ENCODE peak calls at places on chromosomes 6 and 20, in seven cellular contexts. One of them, this sample, is unnamed.

GRCh38 chr6:125415921-125416320 is 114.2 kb upstream of the HDDC2 start:
- DNase-seq in lower lobe of right lung: no peak
- DNase-seq in AG10803: no peak
- DNase-seq in lung: no peak
- DNase-seq in upper lobe of left lung: no peak
- DNase-seq in GM13976: no peak
- DNase-seq in ovary: no peak
- DNase-seq in this sample: no peak

GRCh38 chr20:51447097-51447764 is 95.3 kb downstream of the NFATC2 start:
- DNase-seq in lower lobe of right lung: no peak
- DNase-seq in AG10803: peak; percentile 95
- DNase-seq in lung: peak; percentile 63
- DNase-seq in upper lobe of left lung: no peak
- DNase-seq in GM13976: no peak
- DNase-seq in ovary: peak; percentile 90
- DNase-seq in this sample: peak; percentile 90

GRCh38 chr6:142258757-142259156 is 43.0 kb upstream of the ADGRG6 start:
- DNase-seq in lower lobe of right lung: no peak
- DNase-seq in AG10803: no peak
- DNase-seq in lung: no peak
- DNase-seq in upper lobe of left lung: no peak
- DNase-seq in GM13976: no peak
- DNase-seq in ovary: no peak
- DNase-seq in this sample: no peak

GRCh38 chr6:46468611-46469010 is 22.6 kb downstream of the RCAN2 start:
- DNase-seq in lower lobe of right lung: no peak
- DNase-seq in AG10803: no peak
- DNase-seq in lung: no peak
- DNase-seq in upper lobe of left lung: no peak
- DNase-seq in GM13976: no peak
- DNase-seq in ovary: no peak
- DNase-seq in this sample: no peak

GRCh38 chr6:109303149-109303548 is 79.1 kb downstream of the CD164 start:
- DNase-seq in lower lobe of right lung: no peak
- DNase-seq in AG10803: no peak
- DNase-seq in lung: no peak
- DNase-seq in upper lobe of left lung: no peak
- DNase-seq in GM13976: no peak
- DNase-seq in ovary: no peak
- DNase-seq in this sample: no peak

GRCh38 chr20:50385733-50386640 is 124.2 kb upstream of the PTPN1 start:
- DNase-seq in lower lobe of right lung: no peak
- DNase-seq in AG10803: no peak
- DNase-seq in lung: no peak
- DNase-seq in upper lobe of left lung: peak; percentile 70
- DNase-seq in GM13976: no peak
- DNase-seq in ovary: no peak
- DNase-seq in this sample: no peak

GRCh38 chr6:12608016-12608860 is 108.3 kb upstream of the PHACTR1 start:
- DNase-seq in lower lobe of right lung: no peak
- DNase-seq in AG10803: peak; percentile 51
- DNase-seq in lung: no peak
- DNase-seq in upper lobe of left lung: no peak
- DNase-seq in GM13976: peak; percentile 54
- DNase-seq in ovary: no peak
- DNase-seq in this sample: no peak

GRCh38 chr20:25081065-25081729 is 744 bp downstream of the VSX1 start:
- DNase-seq in lower lobe of right lung: no peak
- DNase-seq in AG10803: no peak
- DNase-seq in lung: no peak
- DNase-seq in upper lobe of left lung: peak; percentile 56
- DNase-seq in GM13976: peak; percentile 56
- DNase-seq in ovary: peak; percentile 61
- DNase-seq in this sample: peak; percentile 83

GRCh38 chr6:112149719-112150263 is 62.4 kb downstream of the FAM229B start:
- DNase-seq in lower lobe of right lung: no peak
- DNase-seq in AG10803: peak; percentile 98
- DNase-seq in lung: no peak
- DNase-seq in upper lobe of left lung: no peak
- DNase-seq in GM13976: no peak
- DNase-seq in ovary: no peak
- DNase-seq in this sample: no peak

GRCh38 chr6:157125531-157125930 is 197.8 kb downstream of the TMEM242 start:
- DNase-seq in lower lobe of right lung: no peak
- DNase-seq in AG10803: no peak
- DNase-seq in lung: no peak
- DNase-seq in upper lobe of left lung: no peak
- DNase-seq in GM13976: no peak
- DNase-seq in ovary: no peak
- DNase-seq in this sample: no peak

GRCh38 chr6:42702200-42702599 is 20.2 kb downstream of the PRPH2 start:
- DNase-seq in lower lobe of right lung: no peak
- DNase-seq in AG10803: peak; percentile 49
- DNase-seq in lung: no peak
- DNase-seq in upper lobe of left lung: no peak
- DNase-seq in GM13976: no peak
- DNase-seq in ovary: no peak
- DNase-seq in this sample: no peak

GRCh38 chr6:39804666-39805065 is 12.5 kb downstream of the DAAM2 start:
- DNase-seq in lower lobe of right lung: no peak
- DNase-seq in AG10803: peak; percentile 95
- DNase-seq in lung: peak; percentile 36
- DNase-seq in upper lobe of left lung: no peak
- DNase-seq in GM13976: no peak
- DNase-seq in ovary: no peak
- DNase-seq in this sample: no peak

GRCh38 chr6:158799051-158799792 is 19.9 kb downstream of the EZR start:
- DNase-seq in lower lobe of right lung: no peak
- DNase-seq in AG10803: peak; percentile 36
- DNase-seq in lung: no peak
- DNase-seq in upper lobe of left lung: no peak
- DNase-seq in GM13976: no peak
- DNase-seq in ovary: peak; percentile 53
- DNase-seq in this sample: no peak

GRCh38 chr6:96542702-96543101 is 20.2 kb upstream of the FHL5 start:
- DNase-seq in lower lobe of right lung: no peak
- DNase-seq in AG10803: no peak
- DNase-seq in lung: no peak
- DNase-seq in upper lobe of left lung: no peak
- DNase-seq in GM13976: no peak
- DNase-seq in ovary: no peak
- DNase-seq in this sample: no peak

GRCh38 chr20:55394592-55394991 is 610.7 kb downstream of the CBLN4 start:
- DNase-seq in lower lobe of right lung: no peak
- DNase-seq in AG10803: no peak
- DNase-seq in lung: no peak
- DNase-seq in upper lobe of left lung: no peak
- DNase-seq in GM13976: no peak
- DNase-seq in ovary: no peak
- DNase-seq in this sample: no peak

GRCh38 chr6:116557863-116558262 is 4.3 kb downstream of the CALHM4 start:
- DNase-seq in lower lobe of right lung: no peak
- DNase-seq in AG10803: peak; percentile 96
- DNase-seq in lung: peak; percentile 34
- DNase-seq in upper lobe of left lung: no peak
- DNase-seq in GM13976: no peak
- DNase-seq in ovary: no peak
- DNase-seq in this sample: no peak

GRCh38 chr20:38601216-38602184 is at the start of gene ARHGAP40:
- DNase-seq in lower lobe of right lung: peak; percentile 63
- DNase-seq in AG10803: no peak
- DNase-seq in lung: no peak
- DNase-seq in upper lobe of left lung: peak; percentile 81
- DNase-seq in GM13976: peak; percentile 72
- DNase-seq in ovary: no peak
- DNase-seq in this sample: no peak

GRCh38 chr6:95091823-95092436 is 485.4 kb upstream of the MANEA start:
- DNase-seq in lower lobe of right lung: no peak
- DNase-seq in AG10803: peak; percentile 40
- DNase-seq in lung: no peak
- DNase-seq in upper lobe of left lung: no peak
- DNase-seq in GM13976: no peak
- DNase-seq in ovary: no peak
- DNase-seq in this sample: no peak

GRCh38 chr6:143611580-143611979 is 66.2 kb upstream of the PHACTR2 start:
- DNase-seq in lower lobe of right lung: no peak
- DNase-seq in AG10803: no peak
- DNase-seq in lung: no peak
- DNase-seq in upper lobe of left lung: no peak
- DNase-seq in GM13976: no peak
- DNase-seq in ovary: no peak
- DNase-seq in this sample: no peak

GRCh38 chr6:143612186-143612585 is 65.6 kb upstream of the PHACTR2 start:
- DNase-seq in lower lobe of right lung: no peak
- DNase-seq in AG10803: no peak
- DNase-seq in lung: no peak
- DNase-seq in upper lobe of left lung: no peak
- DNase-seq in GM13976: no peak
- DNase-seq in ovary: no peak
- DNase-seq in this sample: no peak

GRCh38 chr6:143615785-143616184 is 62.0 kb upstream of the PHACTR2 start:
- DNase-seq in lower lobe of right lung: no peak
- DNase-seq in AG10803: no peak
- DNase-seq in lung: no peak
- DNase-seq in upper lobe of left lung: no peak
- DNase-seq in GM13976: peak; percentile 20
- DNase-seq in ovary: no peak
- DNase-seq in this sample: no peak

GRCh38 chr6:143614270-143614669 is 63.5 kb upstream of the PHACTR2 start:
- DNase-seq in lower lobe of right lung: no peak
- DNase-seq in AG10803: no peak
- DNase-seq in lung: no peak
- DNase-seq in upper lobe of left lung: no peak
- DNase-seq in GM13976: no peak
- DNase-seq in ovary: no peak
- DNase-seq in this sample: no peak

GRCh38 chr6:143613749-143614148 is 64.0 kb upstream of the PHACTR2 start:
- DNase-seq in lower lobe of right lung: no peak
- DNase-seq in AG10803: no peak
- DNase-seq in lung: no peak
- DNase-seq in upper lobe of left lung: no peak
- DNase-seq in GM13976: no peak
- DNase-seq in ovary: no peak
- DNase-seq in this sample: no peak
- TF ChIP-seq CTCF in lower lobe of right lung: no peak
- TF ChIP-seq CTCF in AG10803: no peak
- TF ChIP-seq CTCF in lung: no peak
- TF ChIP-seq CTCF in upper lobe of left lung: no peak
- TF ChIP-seq CTCF in GM13976: no peak
- TF ChIP-seq CTCF in ovary: no peak
- TF ChIP-seq CTCF in this sample: no peak

GRCh38 chr20:13301596-13301995 is 80.5 kb downstream of the ISM1 start:
- DNase-seq in lower lobe of right lung: no peak
- DNase-seq in AG10803: no peak
- DNase-seq in lung: no peak
- DNase-seq in upper lobe of left lung: no peak
- DNase-seq in GM13976: no peak
- DNase-seq in ovary: no peak
- DNase-seq in this sample: no peak

GRCh38 chr20:13299401-13299800 is 78.3 kb downstream of the ISM1 start:
- DNase-seq in lower lobe of right lung: no peak
- DNase-seq in AG10803: no peak
- DNase-seq in lung: no peak
- DNase-seq in upper lobe of left lung: peak; percentile 44
- DNase-seq in GM13976: peak; percentile 1
- DNase-seq in ovary: no peak
- DNase-seq in this sample: no peak

GRCh38 chr20:13307562-13308163 is 86.6 kb downstream of the ISM1 start:
- DNase-seq in lower lobe of right lung: no peak
- DNase-seq in AG10803: no peak
- DNase-seq in lung: no peak
- DNase-seq in upper lobe of left lung: no peak
- DNase-seq in GM13976: no peak
- DNase-seq in ovary: no peak
- DNase-seq in this sample: no peak

GRCh38 chr20:13298692-13299373 is 77.8 kb downstream of the ISM1 start:
- DNase-seq in lower lobe of right lung: no peak
- DNase-seq in AG10803: no peak
- DNase-seq in lung: peak; percentile 26
- DNase-seq in upper lobe of left lung: peak; percentile 66
- DNase-seq in GM13976: peak; percentile 5
- DNase-seq in ovary: no peak
- DNase-seq in this sample: no peak

GRCh38 chr20:13302647-13303425 is 81.8 kb downstream of the ISM1 start:
- DNase-seq in lower lobe of right lung: no peak
- DNase-seq in AG10803: peak; percentile 12
- DNase-seq in lung: no peak
- DNase-seq in upper lobe of left lung: no peak
- DNase-seq in GM13976: peak; percentile 44
- DNase-seq in ovary: no peak
- DNase-seq in this sample: no peak
- TF ChIP-seq CTCF in lower lobe of right lung: peak; percentile 69
- TF ChIP-seq CTCF in AG10803: peak; percentile 68
- TF ChIP-seq CTCF in lung: peak; percentile 24
- TF ChIP-seq CTCF in upper lobe of left lung: peak; percentile 55
- TF ChIP-seq CTCF in GM13976: peak; percentile 47
- TF ChIP-seq CTCF in ovary: no peak
- TF ChIP-seq CTCF in this sample: peak; percentile 70

GRCh38 chr20:4153661-4154238 is 138.4 kb upstream of the RNF24 start:
- DNase-seq in lower lobe of right lung: peak; percentile 19
- DNase-seq in AG10803: no peak
- DNase-seq in lung: no peak
- DNase-seq in upper lobe of left lung: no peak
- DNase-seq in GM13976: no peak
- DNase-seq in ovary: peak; percentile 28
- DNase-seq in this sample: no peak
- TF ChIP-seq CTCF in lower lobe of right lung: no peak
- TF ChIP-seq CTCF in AG10803: no peak
- TF ChIP-seq CTCF in lung: no peak
- TF ChIP-seq CTCF in upper lobe of left lung: no peak
- TF ChIP-seq CTCF in GM13976: no peak
- TF ChIP-seq CTCF in ovary: no peak
- TF ChIP-seq CTCF in this sample: no peak

GRCh38 chr6:32761548-32761947 is 1.8 kb downstream of the HLA-DQB2 start:
- DNase-seq in lower lobe of right lung: no peak
- DNase-seq in AG10803: no peak
- DNase-seq in lung: no peak
- DNase-seq in upper lobe of left lung: peak; percentile 74
- DNase-seq in GM13976: no peak
- DNase-seq in ovary: no peak
- DNase-seq in this sample: no peak

GRCh38 chr6:32764050-32764449 is 718 bp upstream of the HLA-DQB2 start:
- DNase-seq in lower lobe of right lung: no peak
- DNase-seq in AG10803: no peak
- DNase-seq in lung: no peak
- DNase-seq in upper lobe of left lung: no peak
- DNase-seq in GM13976: no peak
- DNase-seq in ovary: no peak
- DNase-seq in this sample: no peak

GRCh38 chr6:32761084-32761483 is 2.2 kb downstream of the HLA-DQB2 start:
- DNase-seq in lower lobe of right lung: no peak
- DNase-seq in AG10803: no peak
- DNase-seq in lung: no peak
- DNase-seq in upper lobe of left lung: no peak
- DNase-seq in GM13976: no peak
- DNase-seq in ovary: no peak
- DNase-seq in this sample: no peak

GRCh38 chr6:32759669-32760068 is 3.7 kb downstream of the HLA-DQB2 start:
- DNase-seq in lower lobe of right lung: no peak
- DNase-seq in AG10803: no peak
- DNase-seq in lung: no peak
- DNase-seq in upper lobe of left lung: no peak
- DNase-seq in GM13976: no peak
- DNase-seq in ovary: no peak
- DNase-seq in this sample: no peak

GRCh38 chr6:32763417-32763816 is at the start of gene HLA-DQB2:
- DNase-seq in lower lobe of right lung: no peak
- DNase-seq in AG10803: no peak
- DNase-seq in lung: no peak
- DNase-seq in upper lobe of left lung: no peak
- DNase-seq in GM13976: no peak
- DNase-seq in ovary: no peak
- DNase-seq in this sample: no peak
- TF ChIP-seq CTCF in lower lobe of right lung: no peak
- TF ChIP-seq CTCF in AG10803: no peak
- TF ChIP-seq CTCF in lung: no peak
- TF ChIP-seq CTCF in upper lobe of left lung: no peak
- TF ChIP-seq CTCF in GM13976: no peak
- TF ChIP-seq CTCF in ovary: no peak
- TF ChIP-seq CTCF in this sample: no peak